ENCODE peak calls at places on chromosomes 2 and 18, in nine cellular contexts. N, D, S, Q, O, C, H, T and K are unnamed samples.

GRCh38 chr2:134782792-134783191 is 55.6 kb upstream of the ACMSD start:
- DNase-seq in N (peak), D (no peak), S (peak), Q (no peak), O (no peak), C (no peak), H (no peak), T (no peak), K (no peak)

GRCh38 chr2:60844105-60844504 is 37.3 kb upstream of the REL start:
- DNase-seq in N (no peak), D (no peak), S (no peak), Q (no peak), O (no peak), C (no peak), H (no peak), T (no peak), K (no peak)

GRCh38 chr2:15547100-15547499 is 14.0 kb downstream of the NBAS start:
- DNase-seq in N (no peak), D (no peak), S (no peak), Q (no peak), O (no peak), C (no peak), H (no peak), T (no peak), K (no peak)

GRCh38 chr2:240248981-240249422 is 108.5 kb upstream of the OTOS start:
- DNase-seq in N (no peak), D (no peak), S (no peak), Q (no peak), O (no peak), C (no peak), H (no peak), T (peak), K (no peak)

GRCh38 chr2:158034198-158034831 is 67.4 kb upstream of the UPP2 start:
- DNase-seq in N (peak), D (peak), S (peak), Q (peak), O (peak), C (peak), H (peak), T (no peak), K (peak)

GRCh38 chr2:20446280-20446916 is 476 bp upstream of the RHOB start:
- DNase-seq in N (peak), D (peak), S (no peak), Q (no peak), O (no peak), C (peak), H (peak), T (peak), K (peak)

GRCh38 chr2:13193075-13193474 is 476.3 kb downstream of the TRIB2 start:
- DNase-seq in N (no peak), D (peak), S (no peak), Q (no peak), O (no peak), C (no peak), H (peak), T (no peak), K (no peak)

GRCh38 chr18:10744653-10745052 is 218.8 kb downstream of the NAPG start:
- DNase-seq in N (no peak), D (no peak), S (no peak), Q (no peak), O (no peak), C (no peak), H (no peak), T (no peak), K (no peak)

GRCh38 chr2:109285244-109285651 is 156.2 kb downstream of the SH3RF3 start:
- DNase-seq in N (no peak), D (no peak), S (no peak), Q (no peak), O (no peak), C (no peak), H (no peak), T (no peak), K (no peak)

GRCh38 chr2:213152888-213153287 is 1.5 kb upstream of the IKZF2 start:
- DNase-seq in N (no peak), D (no peak), S (no peak), Q (no peak), O (no peak), C (no peak), H (no peak), T (no peak), K (no peak)

GRCh38 chr2:213152065-213152794 is 818 bp upstream of the IKZF2 start:
- DNase-seq in N (peak), D (peak), S (peak), Q (peak), O (peak), C (peak), H (peak), T (peak), K (peak)

GRCh38 chr2:213150315-213150951 is 979 bp downstream of the IKZF2 start:
- DNase-seq in N (no peak), D (no peak), S (peak), Q (peak), O (no peak), C (peak), H (peak), T (peak), K (no peak)

GRCh38 chr2:213149949-213150314 is 1.5 kb downstream of the IKZF2 start:
- DNase-seq in N (no peak), D (no peak), S (no peak), Q (no peak), O (no peak), C (no peak), H (no peak), T (no peak), K (no peak)

GRCh38 chr2:213151437-213152064 is at the start of gene IKZF2:
- DNase-seq in N (peak), D (peak), S (peak), Q (peak), O (peak), C (peak), H (peak), T (peak), K (peak)
- TF ChIP-seq CTCF in N (no peak), D (no peak), S (no peak), Q (no peak), O (no peak), C (no peak), H (no peak), T (no peak), K (no peak)

GRCh38 chr2:196245746-196246145 is 74.4 kb upstream of the STK17B start:
- DNase-seq in N (no peak), D (no peak), S (no peak), Q (no peak), O (no peak), C (no peak), H (no peak), T (no peak), K (no peak)
- TF ChIP-seq CTCF in N (no peak), D (no peak), S (no peak), Q (no peak), O (no peak), C (no peak), H (no peak), T (no peak), K (no peak)

DNA sequence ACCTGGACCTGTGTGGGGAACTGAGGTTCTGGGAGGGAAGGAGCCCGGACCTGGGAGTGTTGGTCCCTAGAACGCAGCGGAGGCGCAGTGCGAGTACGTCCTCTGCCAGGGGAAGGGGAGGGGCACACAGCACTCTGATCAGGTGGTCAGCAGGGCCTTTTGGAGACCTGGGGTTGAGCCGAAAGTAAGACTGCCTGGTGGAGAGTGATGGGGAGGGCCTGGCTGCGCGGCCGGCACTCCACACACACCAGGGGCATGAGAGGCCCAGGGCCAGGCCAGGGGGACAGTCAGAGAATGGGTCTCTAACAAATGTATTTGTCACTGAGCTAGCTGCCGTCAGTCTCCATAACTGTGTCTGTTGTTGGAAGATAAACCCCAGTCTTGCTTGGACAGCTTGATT is 75.5 kb upstream of the NFATC1 start:
- DNase-seq in N (no peak), D (no peak), S (no peak), Q (no peak), O (no peak), C (no peak), H (no peak), T (no peak), K (no peak)
- TF ChIP-seq CTCF in N (no peak), D (no peak), S (no peak), Q (no peak), O (no peak), C (no peak), H (no peak), T (no peak), K (no peak)

GRCh38 chr2:235804676-235805075 is 310.8 kb downstream of the AGAP1 start:
- DNase-seq in N (no peak), D (no peak), S (no peak), Q (no peak), O (no peak), C (no peak), H (no peak), T (no peak), K (no peak)

GRCh38 chr2:235799281-235799680 is 305.4 kb downstream of the AGAP1 start:
- DNase-seq in N (no peak), D (no peak), S (no peak), Q (no peak), O (no peak), C (no peak), H (no peak), T (no peak), K (no peak)

GRCh38 chr2:235802542-235802941 is 308.7 kb downstream of the AGAP1 start:
- DNase-seq in N (no peak), D (no peak), S (no peak), Q (no peak), O (no peak), C (no peak), H (no peak), T (no peak), K (no peak)

GRCh38 chr2:235807347-235807746 is 313.5 kb downstream of the AGAP1 start:
- DNase-seq in N (no peak), D (no peak), S (no peak), Q (no peak), O (no peak), C (no peak), H (peak), T (no peak), K (no peak)

GRCh38 chr2:235803028-235803427 is 309.2 kb downstream of the AGAP1 start:
- DNase-seq in N (no peak), D (no peak), S (peak), Q (no peak), O (no peak), C (no peak), H (no peak), T (no peak), K (no peak)
- TF ChIP-seq CTCF in N (no peak), D (peak), S (peak), Q (no peak), O (no peak), C (no peak), H (no peak), T (no peak), K (no peak)

GRCh38 chr18:12891561-12891960 is 7.5 kb upstream of the PTPN2 start:
- DNase-seq in N (no peak), D (no peak), S (no peak), Q (no peak), O (no peak), C (no peak), H (no peak), T (no peak), K (no peak)
- TF ChIP-seq CTCF in N (no peak), D (no peak), S (no peak), Q (no peak), O (no peak), C (no peak), H (no peak), T (no peak), K (no peak)

DNA sequence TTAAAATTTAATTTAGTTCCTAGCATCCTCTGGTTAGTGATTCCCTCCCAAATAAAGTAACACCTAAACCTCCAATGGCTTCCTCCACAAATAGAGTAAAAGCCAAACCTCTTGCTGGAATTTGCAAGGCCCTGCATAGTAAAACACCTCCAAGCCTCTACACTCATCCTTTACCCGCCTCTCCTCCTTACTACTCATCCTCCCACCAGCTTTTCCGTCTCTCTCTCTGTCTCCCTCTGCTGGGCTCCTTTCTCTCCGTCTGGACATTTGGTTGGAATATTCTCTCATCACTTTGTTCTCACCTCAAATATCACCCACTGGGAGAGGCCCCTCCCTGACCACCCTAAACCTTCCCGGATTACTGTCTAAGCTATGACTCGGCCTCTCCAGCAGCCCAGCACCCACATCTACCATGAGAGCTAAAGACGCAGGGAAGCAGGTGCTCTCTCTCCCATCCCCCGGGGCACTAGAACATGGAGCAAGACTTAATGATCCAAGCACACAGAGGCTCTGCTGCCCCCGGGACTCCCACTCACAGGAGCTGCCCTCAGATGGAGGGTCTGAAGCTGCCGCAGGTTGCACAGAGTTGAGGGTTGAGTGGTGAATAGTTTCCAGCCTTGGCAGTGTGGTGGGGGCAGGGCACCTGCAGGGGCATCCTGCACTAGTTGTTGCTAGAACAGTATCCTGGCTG is 167.2 kb downstream of the FBXO15 start:
- DNase-seq in N (no peak), D (peak), S (peak), Q (no peak), O (no peak), C (peak), H (peak), T (no peak), K (peak)
- TF ChIP-seq CTCF in N (no peak), D (peak), S (peak), Q (no peak), O (peak), C (peak), H (peak), T (no peak), K (peak)

GRCh38 chr2:72378737-72379346 is 231.2 kb upstream of the CYP26B1 start:
- DNase-seq in N (no peak), D (no peak), S (no peak), Q (no peak), O (no peak), C (no peak), H (peak), T (no peak), K (no peak)
- TF ChIP-seq CTCF in N (no peak), D (no peak), S (no peak), Q (no peak), O (no peak), C (no peak), H (no peak), T (no peak), K (no peak)

DNA sequence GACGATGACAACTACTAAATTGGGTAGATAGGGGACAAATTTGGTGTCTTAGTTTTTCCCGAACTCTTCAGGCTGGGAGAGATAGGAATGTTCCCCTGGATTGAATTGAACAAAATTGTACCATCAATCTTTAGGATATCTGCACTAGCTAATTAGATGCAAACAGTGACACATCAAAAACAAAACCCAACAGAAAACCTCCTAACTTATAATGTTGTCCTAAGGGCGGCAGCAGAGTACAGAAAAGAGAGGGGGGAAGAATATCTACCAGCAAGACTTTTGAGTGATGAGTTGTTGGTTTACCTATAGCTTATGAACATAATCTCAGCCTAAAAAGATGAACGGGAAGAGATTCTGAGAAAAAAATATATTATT is 342.9 kb downstream of the INSIG2 start:
- DNase-seq in N (no peak), D (no peak), S (peak), Q (no peak), O (no peak), C (no peak), H (peak), T (no peak), K (no peak)
- TF ChIP-seq CTCF in N (no peak), D (no peak), S (peak), Q (no peak), O (no peak), C (no peak), H (peak), T (no peak), K (no peak)

GRCh38 chr2:18860179-18860578 is 270.8 kb upstream of the NT5C1B start:
- DNase-seq in N (no peak), D (no peak), S (no peak), Q (no peak), O (no peak), C (no peak), H (no peak), T (no peak), K (no peak)

GRCh38 chr2:18856766-18857165 is 267.4 kb upstream of the NT5C1B start:
- DNase-seq in N (no peak), D (no peak), S (no peak), Q (no peak), O (no peak), C (no peak), H (no peak), T (no peak), K (no peak)

GRCh38 chr2:18849841-18850578 is 260.6 kb upstream of the NT5C1B start:
- DNase-seq in N (no peak), D (no peak), S (no peak), Q (no peak), O (no peak), C (no peak), H (peak), T (no peak), K (no peak)

DNA sequence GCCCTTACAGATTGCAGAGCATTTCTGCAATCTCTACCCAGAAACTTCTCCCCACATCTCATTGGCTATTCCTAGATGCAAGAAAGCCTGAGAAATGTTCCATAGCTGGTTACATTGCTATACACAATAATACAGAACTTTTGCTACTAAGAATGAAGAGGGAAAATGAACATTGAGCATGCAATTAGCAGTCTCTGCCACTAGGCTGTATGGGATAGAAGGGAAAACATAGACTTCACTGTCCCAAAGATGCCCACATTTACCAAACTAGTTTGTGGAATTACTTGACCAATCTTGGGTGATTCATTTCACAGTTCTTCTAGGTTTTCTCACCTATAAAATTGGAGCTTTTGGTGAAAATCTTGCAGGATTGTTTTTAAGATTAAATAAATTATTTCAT is 265.7 kb upstream of the NT5C1B start:
- DNase-seq in N (no peak), D (no peak), S (peak), Q (no peak), O (no peak), C (no peak), H (peak), T (no peak), K (no peak)
- TF ChIP-seq CTCF in N (peak), D (peak), S (peak), Q (no peak), O (peak), C (peak), H (peak), T (no peak), K (peak)